ENCODE peak calls at places on chromosome 6, in ten cellular contexts. One of them, this sample, is unnamed.

GRCh38 chr6:155517282-155517681 is 61.6 kb upstream of the NOX3 start:
- DNase-seq in upper lobe of left lung: no peak
- DNase-seq in psoas muscle: no peak
- DNase-seq in fibroblast of mammary gland: no peak
- DNase-seq in HFF-Myc: no peak
- DNase-seq in BE2C: no peak
- DNase-seq in right atrium auricular region: no peak
- DNase-seq in ovary: no peak
- DNase-seq in fibroblast of pulmonary artery: no peak
- DNase-seq in esophagus squamous epithelium: no peak
- DNase-seq in this sample: no peak

GRCh38 chr6:137870744-137871247 is 3.7 kb downstream of the TNFAIP3 start:
- DNase-seq in upper lobe of left lung: no peak
- DNase-seq in psoas muscle: no peak
- DNase-seq in fibroblast of mammary gland: no peak
- DNase-seq in HFF-Myc: no peak
- DNase-seq in BE2C: no peak
- DNase-seq in right atrium auricular region: no peak
- DNase-seq in ovary: no peak
- DNase-seq in fibroblast of pulmonary artery: peak; percentile 66
- DNase-seq in esophagus squamous epithelium: no peak
- DNase-seq in this sample: no peak

GRCh38 chr6:30955367-30956042 is 14.7 kb downstream of the MUCL3 start:
- DNase-seq in upper lobe of left lung: peak; percentile 71
- DNase-seq in psoas muscle: peak; percentile 78
- DNase-seq in fibroblast of mammary gland: no peak
- DNase-seq in HFF-Myc: peak; percentile 4
- DNase-seq in BE2C: peak; percentile 30
- DNase-seq in right atrium auricular region: peak; percentile 62
- DNase-seq in ovary: peak; percentile 76
- DNase-seq in fibroblast of pulmonary artery: peak; percentile 25
- DNase-seq in esophagus squamous epithelium: no peak
- DNase-seq in this sample: no peak

GRCh38 chr6:137352859-137353258 is 133.7 kb upstream of the IFNGR1 start:
- DNase-seq in upper lobe of left lung: no peak
- DNase-seq in psoas muscle: no peak
- DNase-seq in fibroblast of mammary gland: peak; percentile 11
- DNase-seq in HFF-Myc: no peak
- DNase-seq in BE2C: no peak
- DNase-seq in right atrium auricular region: no peak
- DNase-seq in ovary: no peak
- DNase-seq in fibroblast of pulmonary artery: no peak
- DNase-seq in esophagus squamous epithelium: no peak
- DNase-seq in this sample: no peak

GRCh38 chr6:22699046-22699639 is 129.8 kb downstream of the HDGFL1 start:
- DNase-seq in upper lobe of left lung: no peak
- DNase-seq in psoas muscle: no peak
- DNase-seq in fibroblast of mammary gland: no peak
- DNase-seq in HFF-Myc: no peak
- DNase-seq in BE2C: peak; percentile 15
- DNase-seq in right atrium auricular region: no peak
- DNase-seq in ovary: no peak
- DNase-seq in fibroblast of pulmonary artery: no peak
- DNase-seq in esophagus squamous epithelium: no peak
- DNase-seq in this sample: no peak

GRCh38 chr6:87656857-87657256 is 45.2 kb downstream of the AKIRIN2 start:
- DNase-seq in upper lobe of left lung: no peak
- DNase-seq in psoas muscle: no peak
- DNase-seq in fibroblast of mammary gland: no peak
- DNase-seq in HFF-Myc: no peak
- DNase-seq in BE2C: no peak
- DNase-seq in right atrium auricular region: no peak
- DNase-seq in ovary: no peak
- DNase-seq in fibroblast of pulmonary artery: no peak
- DNase-seq in esophagus squamous epithelium: no peak
- DNase-seq in this sample: no peak

GRCh38 chr6:53647437-53648094 is 18.0 kb downstream of the KLHL31 start:
- DNase-seq in upper lobe of left lung: peak; percentile 35
- DNase-seq in psoas muscle: no peak
- DNase-seq in fibroblast of mammary gland: peak; percentile 59
- DNase-seq in HFF-Myc: no peak
- DNase-seq in BE2C: no peak
- DNase-seq in right atrium auricular region: no peak
- DNase-seq in ovary: no peak
- DNase-seq in fibroblast of pulmonary artery: no peak
- DNase-seq in esophagus squamous epithelium: no peak
- DNase-seq in this sample: no peak

GRCh38 chr6:108788416-108788815 is 59.8 kb upstream of the ARMC2 start:
- DNase-seq in upper lobe of left lung: no peak
- DNase-seq in psoas muscle: no peak
- DNase-seq in fibroblast of mammary gland: no peak
- DNase-seq in HFF-Myc: no peak
- DNase-seq in BE2C: no peak
- DNase-seq in right atrium auricular region: no peak
- DNase-seq in ovary: no peak
- DNase-seq in fibroblast of pulmonary artery: no peak
- DNase-seq in esophagus squamous epithelium: no peak
- DNase-seq in this sample: no peak

GRCh38 chr6:130152908-130153510 is 69.7 kb downstream of the SAMD3 start:
- DNase-seq in upper lobe of left lung: no peak
- DNase-seq in psoas muscle: no peak
- DNase-seq in fibroblast of mammary gland: no peak
- DNase-seq in HFF-Myc: no peak
- DNase-seq in BE2C: no peak
- DNase-seq in right atrium auricular region: no peak
- DNase-seq in ovary: no peak
- DNase-seq in fibroblast of pulmonary artery: no peak
- DNase-seq in esophagus squamous epithelium: no peak
- DNase-seq in this sample: no peak

GRCh38 chr6:130147151-130147550 is 75.6 kb downstream of the SAMD3 start:
- DNase-seq in upper lobe of left lung: no peak
- DNase-seq in psoas muscle: no peak
- DNase-seq in fibroblast of mammary gland: no peak
- DNase-seq in HFF-Myc: no peak
- DNase-seq in BE2C: no peak
- DNase-seq in right atrium auricular region: no peak
- DNase-seq in ovary: no peak
- DNase-seq in fibroblast of pulmonary artery: no peak
- DNase-seq in esophagus squamous epithelium: no peak
- DNase-seq in this sample: no peak

GRCh38 chr6:130143709-130144108 is 79.0 kb downstream of the SAMD3 start:
- DNase-seq in upper lobe of left lung: no peak
- DNase-seq in psoas muscle: no peak
- DNase-seq in fibroblast of mammary gland: peak; percentile 47
- DNase-seq in HFF-Myc: peak; percentile 7
- DNase-seq in BE2C: no peak
- DNase-seq in right atrium auricular region: no peak
- DNase-seq in ovary: no peak
- DNase-seq in fibroblast of pulmonary artery: peak; percentile 29
- DNase-seq in esophagus squamous epithelium: no peak
- DNase-seq in this sample: no peak

GRCh38 chr6:130150906-130151305 is 71.8 kb downstream of the SAMD3 start:
- DNase-seq in upper lobe of left lung: no peak
- DNase-seq in psoas muscle: no peak
- DNase-seq in fibroblast of mammary gland: no peak
- DNase-seq in HFF-Myc: no peak
- DNase-seq in BE2C: no peak
- DNase-seq in right atrium auricular region: no peak
- DNase-seq in ovary: no peak
- DNase-seq in fibroblast of pulmonary artery: no peak
- DNase-seq in esophagus squamous epithelium: no peak
- DNase-seq in this sample: no peak

GRCh38 chr6:130148181-130148580 is 74.6 kb downstream of the SAMD3 start:
- DNase-seq in upper lobe of left lung: no peak
- DNase-seq in psoas muscle: no peak
- DNase-seq in fibroblast of mammary gland: peak; percentile 5
- DNase-seq in HFF-Myc: no peak
- DNase-seq in BE2C: peak; percentile 8
- DNase-seq in right atrium auricular region: no peak
- DNase-seq in ovary: no peak
- DNase-seq in fibroblast of pulmonary artery: no peak
- DNase-seq in esophagus squamous epithelium: no peak
- DNase-seq in this sample: no peak
- TF ChIP-seq CTCF in upper lobe of left lung: no peak
- TF ChIP-seq CTCF in psoas muscle: no peak
- TF ChIP-seq CTCF in fibroblast of mammary gland: peak; percentile 26
- TF ChIP-seq CTCF in HFF-Myc: peak; percentile 30
- TF ChIP-seq CTCF in BE2C: peak; percentile 38
- TF ChIP-seq CTCF in right atrium auricular region: no peak
- TF ChIP-seq CTCF in ovary: no peak
- TF ChIP-seq CTCF in fibroblast of pulmonary artery: no peak
- TF ChIP-seq CTCF in esophagus squamous epithelium: no peak
- TF ChIP-seq CTCF in this sample: peak; percentile 2

DNA sequence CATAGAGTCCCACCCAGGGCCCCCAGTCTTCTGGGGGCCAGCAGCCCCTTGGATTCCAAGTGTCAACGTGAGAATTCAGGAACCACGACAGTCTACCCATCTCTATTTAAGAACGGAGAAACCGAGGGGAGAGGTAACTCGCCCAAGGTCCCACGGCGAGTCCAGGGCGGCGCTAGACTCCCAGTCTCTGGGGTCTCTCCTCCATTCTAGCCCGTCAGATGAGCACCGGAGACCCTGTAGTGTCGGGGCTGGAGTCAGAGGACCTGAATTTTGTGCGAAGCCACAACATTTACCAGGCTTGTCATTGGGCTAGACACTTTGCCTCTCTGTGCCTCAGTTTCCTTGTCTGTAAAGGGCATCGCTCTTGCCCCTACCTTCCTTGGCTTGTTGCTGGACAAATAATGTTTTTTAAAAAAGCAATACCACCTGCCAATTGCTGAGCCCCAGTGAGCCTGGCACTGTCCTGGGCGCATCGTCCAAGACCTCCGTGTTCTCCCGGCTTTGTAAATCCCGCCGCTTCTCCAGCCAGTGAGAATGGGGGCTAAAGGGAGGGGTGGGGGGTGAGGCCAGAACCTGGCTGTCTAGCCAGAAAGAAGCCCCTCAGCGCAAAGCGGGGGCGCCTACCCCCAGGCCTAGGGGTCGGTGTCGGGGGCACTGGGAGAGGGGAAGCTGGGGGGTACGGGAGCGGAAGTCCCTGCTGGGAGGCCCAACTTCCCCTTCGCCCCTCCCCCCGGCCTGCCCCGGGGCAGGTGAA is 91.7 kb downstream of the NCR2 start:
- DNase-seq in upper lobe of left lung: no peak
- DNase-seq in psoas muscle: no peak
- DNase-seq in fibroblast of mammary gland: no peak
- DNase-seq in HFF-Myc: no peak
- DNase-seq in BE2C: no peak
- DNase-seq in right atrium auricular region: no peak
- DNase-seq in ovary: no peak
- DNase-seq in fibroblast of pulmonary artery: no peak
- DNase-seq in esophagus squamous epithelium: no peak
- DNase-seq in this sample: no peak
- H3K4me3 ChIP-seq in upper lobe of left lung: no peak overlapping the region
- H3K4me3 ChIP-seq in psoas muscle: peak overlapping the region; percentile 70
- H3K4me3 ChIP-seq in fibroblast of mammary gland: no peak overlapping the region
- H3K4me3 ChIP-seq in HFF-Myc: no peak overlapping the region
- H3K4me3 ChIP-seq in BE2C: no peak overlapping the region
- H3K4me3 ChIP-seq in right atrium auricular region: peak overlapping the region; percentile 46
- H3K4me3 ChIP-seq in ovary: peak overlapping the region; percentile 52
- H3K4me3 ChIP-seq in fibroblast of pulmonary artery: no peak overlapping the region
- H3K4me3 ChIP-seq in esophagus squamous epithelium: peak overlapping the region; percentile 54
- H3K4me3 ChIP-seq in this sample: peak overlapping the region; percentile 37

GRCh38 chr6:142692942-142693341 is 252.0 kb downstream of the HIVEP2 start:
- DNase-seq in upper lobe of left lung: peak; percentile 56
- DNase-seq in psoas muscle: peak; percentile 61
- DNase-seq in fibroblast of mammary gland: peak; percentile 94
- DNase-seq in HFF-Myc: peak; percentile 70
- DNase-seq in BE2C: peak; percentile 69
- DNase-seq in right atrium auricular region: peak; percentile 82
- DNase-seq in ovary: peak; percentile 44
- DNase-seq in fibroblast of pulmonary artery: peak; percentile 92
- DNase-seq in esophagus squamous epithelium: no peak
- DNase-seq in this sample: peak; percentile 43

GRCh38 chr6:142694054-142694453 is 250.9 kb downstream of the HIVEP2 start:
- DNase-seq in upper lobe of left lung: no peak
- DNase-seq in psoas muscle: no peak
- DNase-seq in fibroblast of mammary gland: peak; percentile 59
- DNase-seq in HFF-Myc: no peak
- DNase-seq in BE2C: no peak
- DNase-seq in right atrium auricular region: no peak
- DNase-seq in ovary: no peak
- DNase-seq in fibroblast of pulmonary artery: peak; percentile 26
- DNase-seq in esophagus squamous epithelium: no peak
- DNase-seq in this sample: no peak

GRCh38 chr6:142696123-142696522 is 248.9 kb downstream of the HIVEP2 start:
- DNase-seq in upper lobe of left lung: no peak
- DNase-seq in psoas muscle: no peak
- DNase-seq in fibroblast of mammary gland: peak; percentile 17
- DNase-seq in HFF-Myc: no peak
- DNase-seq in BE2C: no peak
- DNase-seq in right atrium auricular region: no peak
- DNase-seq in ovary: no peak
- DNase-seq in fibroblast of pulmonary artery: no peak
- DNase-seq in esophagus squamous epithelium: no peak
- DNase-seq in this sample: no peak

GRCh38 chr6:142695016-142695415 is 250.0 kb downstream of the HIVEP2 start:
- DNase-seq in upper lobe of left lung: no peak
- DNase-seq in psoas muscle: no peak
- DNase-seq in fibroblast of mammary gland: peak; percentile 16
- DNase-seq in HFF-Myc: no peak
- DNase-seq in BE2C: no peak
- DNase-seq in right atrium auricular region: no peak
- DNase-seq in ovary: peak; percentile 61
- DNase-seq in fibroblast of pulmonary artery: no peak
- DNase-seq in esophagus squamous epithelium: no peak
- DNase-seq in this sample: no peak

DNA sequence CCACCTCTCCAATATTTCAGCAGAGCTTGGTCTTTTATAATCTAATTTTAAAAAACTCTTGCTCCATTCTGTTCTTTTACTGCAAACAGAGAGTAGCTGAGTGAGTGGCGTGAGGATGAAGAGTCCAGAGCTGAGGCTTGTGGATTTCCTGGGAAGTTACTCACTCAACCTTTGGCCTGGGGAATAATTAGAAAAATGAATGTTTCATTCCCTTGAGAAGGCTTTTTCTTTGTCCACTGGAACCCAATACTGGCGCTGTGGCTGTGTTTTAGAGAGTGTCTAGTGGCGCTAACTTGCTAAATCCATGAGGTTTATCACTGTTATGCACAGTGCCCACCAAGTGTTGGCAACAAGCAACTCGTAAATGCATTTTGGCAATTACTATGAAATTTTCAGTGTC is 251.5 kb downstream of the HIVEP2 start:
- DNase-seq in upper lobe of left lung: no peak
- DNase-seq in psoas muscle: no peak
- DNase-seq in fibroblast of mammary gland: peak; percentile 85
- DNase-seq in HFF-Myc: peak; percentile 37
- DNase-seq in BE2C: no peak
- DNase-seq in right atrium auricular region: no peak
- DNase-seq in ovary: no peak
- DNase-seq in fibroblast of pulmonary artery: peak; percentile 61
- DNase-seq in esophagus squamous epithelium: no peak
- DNase-seq in this sample: no peak
- TF ChIP-seq CTCF in upper lobe of left lung: no peak
- TF ChIP-seq CTCF in psoas muscle: no peak
- TF ChIP-seq CTCF in fibroblast of mammary gland: no peak
- TF ChIP-seq CTCF in HFF-Myc: no peak
- TF ChIP-seq CTCF in BE2C: no peak
- TF ChIP-seq CTCF in right atrium auricular region: no peak
- TF ChIP-seq CTCF in ovary: no peak
- TF ChIP-seq CTCF in fibroblast of pulmonary artery: no peak
- TF ChIP-seq CTCF in esophagus squamous epithelium: no peak
- TF ChIP-seq CTCF in this sample: no peak

GRCh38 chr6:27092316-27092692 is 155.2 kb upstream of the PRSS16 start:
- DNase-seq in upper lobe of left lung: no peak
- DNase-seq in psoas muscle: no peak
- DNase-seq in fibroblast of mammary gland: peak; percentile 11
- DNase-seq in HFF-Myc: no peak
- DNase-seq in BE2C: no peak
- DNase-seq in right atrium auricular region: no peak
- DNase-seq in ovary: no peak
- DNase-seq in fibroblast of pulmonary artery: no peak
- DNase-seq in esophagus squamous epithelium: no peak
- DNase-seq in this sample: no peak
- H3K4me3 ChIP-seq in upper lobe of left lung: no peak overlapping the region
- H3K4me3 ChIP-seq in psoas muscle: no peak overlapping the region
- H3K4me3 ChIP-seq in fibroblast of mammary gland: peak overlapping the region; percentile 51
- H3K4me3 ChIP-seq in HFF-Myc: peak overlapping the region; percentile 41
- H3K4me3 ChIP-seq in BE2C: peak overlapping the region; percentile 62
- H3K4me3 ChIP-seq in right atrium auricular region: no peak overlapping the region
- H3K4me3 ChIP-seq in ovary: no peak overlapping the region
- H3K4me3 ChIP-seq in fibroblast of pulmonary artery: peak overlapping the region; percentile 51
- H3K4me3 ChIP-seq in esophagus squamous epithelium: no peak overlapping the region
- H3K4me3 ChIP-seq in this sample: peak overlapping the region; percentile 44

This sample was measured in kidney epithelial cell.